ENCODE peak calls at places on chromosome 9, in nine cellular contexts. P is Kasumi-1; N is stimulated activated CD4-positive, alpha-beta T cell treated with anti-CD3 and anti-CD28 coated beads, Interleukin-1b, Interleukin-23, amount 100 ng/mL, for 24 hours; S is Peyer's patch; U is CMK; R is NCI-H187 treated with DMSO at 0.1 percent for 48 hours; E is HuH-7; V is activated effector memory CD4-positive, alpha-beta T cell treated with anti-CD3 and anti-CD28 coated beads, Interleukin-2, amount 50 U/mL, for 16 hours; G is mucosa of descending colon. J is an unnamed sample.

GRCh38 chr9:28808042-28808441 is 1234.8 kb upstream of the C9orf72 start:
- DNase-seq in P (no peak), N (no peak), S (no peak), U (no peak), R (no peak), E (no peak), V (no peak), G (no peak), J (no peak)

GRCh38 chr9:113523421-113524141 is 60.1 kb downstream of the RGS3 start:
- DNase-seq in P (peak; percentile 40), N (peak; percentile 51), S (peak; percentile 71), U (peak; percentile 45), R (no peak), E (no peak), V (peak; percentile 89), G (peak; percentile 75), J (no peak)

GRCh38 chr9:91197232-91198181 is 164.2 kb downstream of the AUH start:
- DNase-seq in P (no peak), N (no peak), S (peak; percentile 72), U (no peak), R (no peak), E (peak; percentile 69), V (no peak), G (peak; percentile 63), J (peak; percentile 80)

GRCh38 chr9:107154766-107155165 is 128.3 kb upstream of the RAD23B start:
- DNase-seq in P (no peak), N (no peak), S (no peak), U (no peak), R (no peak), E (no peak), V (no peak), G (no peak), J (no peak)

GRCh38 chr9:114401344-114401743 is 13.6 kb upstream of the AKNA start:
- DNase-seq in P (no peak), N (no peak), S (no peak), U (no peak), R (no peak), E (peak; percentile 91), V (no peak), G (peak; percentile 54), J (no peak)

GRCh38 chr9:8769153-8769552 is 969.6 kb upstream of the DMAC1 start:
- DNase-seq in P (no peak), N (no peak), S (no peak), U (no peak), R (no peak), E (no peak), V (no peak), G (no peak), J (no peak)

GRCh38 chr9:130946778-130947617 is 8.0 kb upstream of the FIBCD1 start:
- DNase-seq in P (no peak), N (no peak), S (no peak), U (no peak), R (no peak), E (no peak), V (no peak), G (no peak), J (peak; percentile 70)

GRCh38 chr9:31188496-31188895 is 1195.9 kb upstream of the ACO1 start:
- DNase-seq in P (no peak), N (no peak), S (no peak), U (no peak), R (no peak), E (no peak), V (no peak), G (no peak), J (no peak)

GRCh38 chr9:967851-968641 is 8.4 kb upstream of the DMRT3 start:
- DNase-seq in P (no peak), N (no peak), S (no peak), U (no peak), R (no peak), E (no peak), V (no peak), G (no peak), J (no peak)

GRCh38 chr9:131178382-131178781 is 53.0 kb downstream of the NUP214 start:
- DNase-seq in P (peak; percentile 88), N (peak; percentile 47), S (peak; percentile 70), U (peak; percentile 17), R (no peak), E (peak; percentile 75), V (peak; percentile 90), G (peak; percentile 60), J (peak; percentile 100)

GRCh38 chr9:133830310-133830709 is 92.2 kb upstream of the SARDH start:
- DNase-seq in P (no peak), N (no peak), S (no peak), U (no peak), R (no peak), E (no peak), V (no peak), G (no peak), J (no peak)

GRCh38 chr9:19934301-19934868 is 145.5 kb upstream of the SLC24A2 start:
- DNase-seq in P (no peak), N (no peak), S (peak; percentile 60), U (no peak), R (no peak), E (no peak), V (no peak), G (peak; percentile 44), J (no peak)

GRCh38 chr9:126151671-126152050 is 175.0 kb upstream of the MVB12B start:
- DNase-seq in P (no peak), N (no peak), S (no peak), U (no peak), R (no peak), E (no peak), V (peak; percentile 30), G (no peak), J (no peak)

GRCh38 chr9:34991833-34992375 is 2.4 kb downstream of the DNAJB5 start:
- DNase-seq in P (no peak), N (no peak), S (no peak), U (no peak), R (no peak), E (no peak), V (peak; percentile 73), G (no peak), J (peak; percentile 51)

GRCh38 chr9:29211681-29212589 is 1638.7 kb upstream of the C9orf72 start:
- DNase-seq in P (no peak), N (no peak), S (peak; percentile 60), U (no peak), R (no peak), E (peak; percentile 55), V (peak; percentile 69), G (peak; percentile 42), J (no peak)

GRCh38 chr9:34437006-34437925 is 21.1 kb downstream of the FAM219A start:
- DNase-seq in P (peak; percentile 76), N (peak; percentile 33), S (no peak), U (peak; percentile 37), R (peak; percentile 37), E (peak; percentile 58), V (peak; percentile 81), G (no peak), J (peak; percentile 35)

GRCh38 chr9:22446950-22447606 is 454 bp downstream of the DMRTA1 start:
- DNase-seq in P (no peak), N (peak; percentile 17), S (peak; percentile 83), U (no peak), R (no peak), E (peak; percentile 63), V (peak; percentile 74), G (peak; percentile 72), J (no peak)

GRCh38 chr9:76654051-76654461 is 110.2 kb upstream of the PCA3 start:
- DNase-seq in P (no peak), N (no peak), S (no peak), U (no peak), R (no peak), E (no peak), V (no peak), G (no peak), J (no peak)

GRCh38 chr9:96149881-96150280 is 152.1 kb downstream of the HSD17B3 start:
- DNase-seq in P (no peak), N (no peak), S (no peak), U (no peak), R (no peak), E (no peak), V (no peak), G (no peak), J (no peak)

GRCh38 chr9:90890146-90890545 is 88.5 kb downstream of the SYK start:
- DNase-seq in P (no peak), N (no peak), S (no peak), U (no peak), R (no peak), E (peak; percentile 41), V (no peak), G (no peak), J (no peak)

GRCh38 chr9:33463151-33463550 is 10.6 kb downstream of the NOL6 start:
- DNase-seq in P (no peak), N (no peak), S (no peak), U (no peak), R (no peak), E (no peak), V (no peak), G (peak; percentile 40), J (no peak)

GRCh38 chr9:110095238-110095637 is 112.7 kb downstream of the C9orf152 start:
- DNase-seq in P (no peak), N (no peak), S (no peak), U (no peak), R (no peak), E (no peak), V (no peak), G (no peak), J (no peak)

GRCh38 chr9:109418827-109419226 is 79.3 kb downstream of the PTPN3 start:
- DNase-seq in P (peak; percentile 26), N (no peak), S (no peak), U (no peak), R (no peak), E (no peak), V (no peak), G (no peak), J (no peak)

GRCh38 chr9:132647806-132648205 is 22.0 kb downstream of the DDX31 start:
- DNase-seq in P (no peak), N (no peak), S (no peak), U (no peak), R (no peak), E (no peak), V (no peak), G (no peak), J (no peak)

GRCh38 chr9:27632254-27632653 is 59.0 kb upstream of the C9orf72 start:
- DNase-seq in P (no peak), N (no peak), S (no peak), U (no peak), R (no peak), E (no peak), V (no peak), G (no peak), J (no peak)

GRCh38 chr9:35548571-35548970 is 56.5 kb upstream of the TESK1 start:
- DNase-seq in P (no peak), N (no peak), S (no peak), U (no peak), R (no peak), E (no peak), V (no peak), G (no peak), J (no peak)

GRCh38 chr9:128118971-128119665 is 8.4 kb downstream of the PTGES2 start:
- DNase-seq in P (no peak), N (no peak), S (peak; percentile 39), U (no peak), R (no peak), E (no peak), V (peak; percentile 55), G (peak; percentile 56), J (no peak)

GRCh38 chr9:73869261-73869660 is 627.9 kb upstream of the RORB start:
- DNase-seq in P (peak; percentile 83), N (peak; percentile 1), S (no peak), U (no peak), R (peak; percentile 13), E (no peak), V (peak; percentile 61), G (no peak), J (peak; percentile 25)

GRCh38 chr9:119366909-119367690 is 2.1 kb downstream of the BRINP1 start:
- DNase-seq in P (no peak), N (no peak), S (no peak), U (no peak), R (no peak), E (no peak), V (no peak), G (no peak), J (no peak)

GRCh38 chr9:114076237-114077161 is 1.6 kb downstream of the AMBP start:
- DNase-seq in P (no peak), N (no peak), S (peak; percentile 27), U (no peak), R (no peak), E (peak; percentile 58), V (peak; percentile 54), G (no peak), J (no peak)

GRCh38 chr9:134134949-134135342 is 936 bp upstream of the WDR5 start:
- DNase-seq in P (peak; percentile 37), N (no peak), S (no peak), U (no peak), R (no peak), E (peak; percentile 71), V (no peak), G (no peak), J (peak; percentile 61)

J was measured in K562.